ENCODE peak calls at places on chromosomes 5 and 9, in five cellular contexts. Z is upper lobe of left lung, M is K562, F is GM12878, O is HepG2. E is an unnamed sample.

GRCh38 chr5:76733049-76733417 is 17.1 kb downstream of the F2R start:
- ATAC-seq in F (peak), M (no peak), Z (no peak), O (no peak), E (no peak)

GRCh38 chr9:108083796-108084352 is 594.3 kb upstream of the KLF4 start:
- ATAC-seq in M (no peak), O (no peak), Z (peak), F (no peak), E (no peak)

GRCh38 chr5:174837919-174838902 is 113.8 kb downstream of the MSX2 start:
- ATAC-seq in Z (peak), F (no peak), M (no peak), O (no peak), E (peak)

GRCh38 chr9:122819791-122820489 is 8.4 kb downstream of the PDCL start:
- ATAC-seq in M (no peak), O (no peak), Z (no peak), F (no peak), E (no peak)

GRCh38 chr9:94908041-94908563 is 181.6 kb downstream of the AOPEP start:
- ATAC-seq in F (no peak), M (no peak), Z (peak), O (no peak), E (peak)

GRCh38 chr5:149298163-149298562 is 26.5 kb downstream of the AFAP1L1 start:
- ATAC-seq in M (no peak), O (no peak), F (no peak), Z (no peak), E (no peak)

GRCh38 chr9:84075004-84075403 is 94.4 kb downstream of the RMI1 start:
- ATAC-seq in F (no peak), O (no peak), M (no peak), Z (no peak), E (no peak)

GRCh38 chr9:76004526-76004925 is 114.1 kb downstream of the PCSK5 start:
- ATAC-seq in F (no peak), M (no peak), O (no peak), Z (no peak), E (no peak)

GRCh38 chr9:132795511-132796303 is 82.4 kb downstream of the AK8 start:
- ATAC-seq in F (no peak), O (no peak), Z (no peak), M (no peak), E (no peak)

GRCh38 chr5:3050863-3051262 is 299.4 kb upstream of the IRX2 start:
- ATAC-seq in O (no peak), F (no peak), M (no peak), Z (no peak), E (no peak)

GRCh38 chr9:37784291-37784639 is 599 bp downstream of the EXOSC3 start:
- ATAC-seq in O (no peak), F (no peak), M (no peak), Z (no peak), E (no peak)

GRCh38 chr9:69181908-69182353 is 7.9 kb downstream of the TJP2 start:
- ATAC-seq in M (no peak), F (peak), O (no peak), Z (peak), E (peak)

GRCh38 chr5:111063709-111064322 is 7.7 kb upstream of the TSLP start:
- ATAC-seq in F (peak), O (peak), M (peak), Z (no peak), E (no peak)

GRCh38 chr9:84858373-84858772 is 188.8 kb downstream of the NTRK2 start:
- ATAC-seq in F (no peak), O (no peak), M (no peak), Z (peak), E (no peak)

GRCh38 chr5:15752886-15753285 is 252.9 kb downstream of the FBXL7 start:
- ATAC-seq in F (no peak), M (no peak), Z (peak), O (no peak), E (no peak)

GRCh38 chr9:5846501-5846921 is 13.6 kb upstream of the ERMP1 start:
- ATAC-seq in O (no peak), Z (no peak), F (no peak), M (no peak), E (no peak)

GRCh38 chr5:37716405-37716804 is 123.4 kb downstream of the GDNF start:
- ATAC-seq in F (no peak), O (no peak), Z (no peak), M (no peak), E (no peak)

GRCh38 chr9:129322022-129322621 is 144.1 kb upstream of the IER5L start:
- ATAC-seq in M (no peak), Z (no peak), O (no peak), F (no peak), E (no peak)

GRCh38 chr5:124034963-124035362 is 523.0 kb downstream of the CSNK1G3 start:
- ATAC-seq in F (peak), O (no peak), Z (no peak), M (no peak), E (no peak)

GRCh38 chr5:142677212-142677611 is 8.7 kb downstream of the FGF1 start:
- ATAC-seq in Z (no peak), F (no peak), M (no peak), O (no peak), E (no peak)

GRCh38 chr5:169080352-169080938 is 220.5 kb downstream of the SLIT3 start:
- ATAC-seq in Z (no peak), O (no peak), F (no peak), M (no peak), E (no peak)

GRCh38 chr9:2465921-2466460 is 155.6 kb upstream of the VLDLR start:
- ATAC-seq in O (peak), M (no peak), Z (no peak), F (peak), E (no peak)

GRCh38 chr9:124450241-124450924 is at the start of gene ADGRD2:
- ATAC-seq in Z (peak), M (peak), O (peak), F (peak), E (no peak)

GRCh38 chr5:128118214-128118613 is 34.6 kb downstream of the SLC12A2 start:
- ATAC-seq in O (no peak), Z (no peak), F (no peak), M (no peak), E (no peak)

GRCh38 chr9:9874270-9874669 is 738.5 kb downstream of the PTPRD start:
- ATAC-seq in M (no peak), Z (no peak), O (no peak), F (no peak), E (no peak)

GRCh38 chr5:134577796-134578577 is 52.5 kb downstream of the JADE2 start:
- ATAC-seq in Z (peak), M (peak), F (peak), O (peak), E (peak)

DNA sequence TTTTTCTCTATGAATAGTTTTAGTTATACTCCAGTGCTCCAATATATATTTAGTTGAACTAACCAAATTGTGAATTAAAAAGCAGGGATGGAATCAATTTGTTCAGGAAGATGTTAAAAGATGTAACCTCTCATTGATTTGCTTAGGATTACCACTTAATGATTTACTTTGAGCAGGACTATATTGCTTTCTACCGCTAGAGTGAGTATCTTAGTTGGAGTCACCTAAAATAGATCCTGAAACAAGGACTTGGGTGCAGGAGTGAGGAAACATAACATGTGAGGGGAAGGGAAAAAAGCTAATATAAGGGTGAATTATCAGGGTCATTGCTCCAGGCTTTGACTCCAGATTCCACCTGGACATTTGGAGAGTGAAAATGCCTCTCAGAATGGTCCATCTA is 2277.4 kb upstream of the C9orf72 start:
- ATAC-seq in F (no peak), O (peak), M (no peak), Z (no peak), E (no peak)
- TF ChIP-seq CTCF in F (no peak), O (peak), M (no peak), Z (no peak), E (no peak)

GRCh38 chr9:93110400-93110855 is 14.4 kb downstream of the CARD19 start:
- ATAC-seq in O (no peak), Z (no peak), F (no peak), M (no peak), E (no peak)
- H3K27ac ChIP-seq in O (no peak), Z (no peak), F (no peak), M (no peak), E (no peak)

GRCh38 chr5:50343715-50344114 is 97.4 kb downstream of the EMB start:
- ATAC-seq in M (no peak), Z (no peak), O (no peak), F (no peak), E (no peak)

GRCh38 chr5:50340757-50341156 is 100.3 kb downstream of the EMB start:
- ATAC-seq in M (no peak), O (no peak), Z (no peak), F (no peak), E (no peak)
- TF ChIP-seq EP300 in M (no peak), O (no peak), Z (no peak), F (no peak), E (no peak)

DNA sequence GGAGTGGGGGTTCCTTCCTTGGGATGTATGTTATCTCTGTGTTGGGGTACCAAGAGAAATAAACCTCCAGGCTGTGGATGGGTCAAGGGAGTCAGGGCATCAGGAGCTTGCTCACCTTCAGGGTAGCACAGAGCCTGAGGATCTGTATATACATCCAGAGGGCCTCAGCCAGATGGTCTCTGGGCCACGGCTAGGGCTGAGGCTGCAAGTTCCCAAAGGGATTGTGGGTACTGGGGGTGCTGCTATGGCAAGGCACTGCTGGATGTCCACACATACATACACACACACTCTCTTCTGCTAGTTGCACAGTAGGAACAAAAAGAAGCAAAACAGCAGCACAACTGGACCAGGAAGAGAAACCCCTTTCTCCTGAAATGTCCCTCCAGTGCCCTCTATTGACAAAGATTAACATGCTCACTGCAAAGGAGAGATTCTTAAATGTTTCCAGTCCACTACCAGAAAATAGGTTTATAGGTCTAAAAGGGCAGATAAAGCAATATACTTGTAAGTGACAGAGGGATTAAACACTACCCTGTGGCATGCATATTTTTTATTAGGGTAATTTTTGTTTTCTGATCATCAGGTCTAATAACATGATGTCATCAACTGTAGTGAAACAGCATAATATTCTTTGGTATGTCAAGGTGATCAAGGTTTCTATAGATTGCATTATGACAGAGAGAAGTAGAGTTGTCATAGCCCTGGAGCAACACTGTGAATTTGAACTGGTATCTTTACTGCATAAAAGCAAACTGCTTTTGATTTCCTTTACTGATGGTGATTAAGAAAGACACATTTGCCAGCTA is 56.3 kb upstream of the KCNN2 start:
- ATAC-seq in M (no peak), F (peak), Z (no peak), O (peak), E (no peak)
- TF ChIP-seq CTCF in M (no peak), F (peak), Z (no peak), O (peak), E (peak)

GRCh38 chr9:35162605-35163315 is 951 bp downstream of the UNC13B start:
- ATAC-seq in Z (no peak), M (peak), O (no peak), F (no peak), E (no peak)

GRCh38 chr9:35164711-35165110 is 2.9 kb downstream of the UNC13B start:
- ATAC-seq in O (no peak), M (no peak), Z (no peak), F (no peak), E (no peak)

GRCh38 chr9:35161713-35162604 is at the start of gene UNC13B:
- ATAC-seq in O (peak), F (peak), Z (peak), M (peak), E (peak)

GRCh38 chr9:35158501-35159280 is 3.1 kb upstream of the UNC13B start:
- ATAC-seq in M (no peak), F (no peak), Z (no peak), O (no peak), E (no peak)

DNA sequence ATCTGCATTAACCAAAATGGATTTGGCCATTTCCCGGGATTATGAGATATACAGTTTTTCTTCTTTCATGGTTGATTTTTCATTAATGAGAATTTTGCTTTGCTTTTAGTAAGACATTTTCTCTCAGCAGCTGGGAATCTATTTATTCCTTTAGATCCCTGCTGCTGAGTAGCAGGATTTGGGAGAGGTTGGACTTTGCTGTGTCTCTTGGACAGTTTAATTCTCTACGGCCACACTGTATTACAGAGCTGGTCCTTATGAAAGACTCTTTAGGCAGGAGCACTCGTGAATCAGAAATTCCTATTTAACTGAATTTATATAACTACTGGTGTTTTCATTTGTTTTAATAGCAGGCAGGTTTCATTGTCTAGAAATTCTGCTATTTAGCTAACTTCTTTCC is 1.6 kb downstream of the UNC13B start:
- ATAC-seq in M (no peak), O (no peak), Z (no peak), F (no peak), E (no peak)
- H3K27ac ChIP-seq in M (no peak), O (peak), Z (no peak), F (no peak), E (peak)

DNA sequence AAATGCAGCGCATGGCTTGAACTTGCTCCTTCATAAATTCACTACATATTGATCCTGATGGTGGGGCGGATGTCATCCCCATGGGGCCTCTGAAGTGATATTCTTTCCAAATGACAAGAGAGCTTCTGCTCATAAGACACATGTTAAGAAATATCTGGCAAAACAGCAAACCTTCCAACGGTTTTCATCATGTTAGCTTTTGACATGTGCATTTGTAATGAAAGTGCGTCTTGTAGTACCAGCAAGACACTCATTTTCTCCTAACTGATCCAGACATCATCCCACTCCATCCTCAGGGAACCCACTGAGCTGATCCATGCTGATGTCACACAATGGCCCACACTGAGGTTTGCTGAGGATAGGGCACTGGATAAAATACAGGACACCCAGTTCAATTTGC is 45.6 kb downstream of the SEMA5A start:
- ATAC-seq in O (no peak), F (no peak), Z (no peak), M (no peak), E (no peak)
- TF ChIP-seq EP300 in O (no peak), F (no peak), Z (no peak), M (no peak), E (no peak)

DNA sequence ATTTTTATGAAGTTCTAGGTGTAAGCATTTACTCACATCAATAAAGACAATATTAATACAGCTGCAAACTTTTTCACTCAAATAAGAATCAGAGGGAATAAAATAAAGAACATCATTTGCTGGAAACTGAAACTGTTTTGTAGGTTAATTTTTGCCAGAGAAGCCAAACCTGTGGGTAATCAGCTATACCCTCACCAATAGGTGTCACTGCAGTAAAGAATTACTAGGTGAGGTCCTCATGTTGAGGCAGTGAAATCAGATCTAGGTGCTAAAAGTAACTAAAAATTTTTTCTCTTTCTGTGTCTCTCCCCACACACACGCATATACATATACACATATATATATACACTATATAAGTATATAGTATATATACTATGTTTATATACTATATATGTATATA is 1016.3 kb upstream of the SEMA6A start:
- ATAC-seq in M (no peak), Z (no peak), F (peak), O (peak), E (no peak)
- TF ChIP-seq CTCF in M (no peak), Z (no peak), F (peak), O (peak), E (peak)

GRCh38 chr9:98306384-98307145 is 51.1 kb upstream of the TBC1D2 start:
- ATAC-seq in O (no peak), F (no peak), M (no peak), Z (no peak), E (no peak)

GRCh38 chr9:98303556-98304125 is 48.2 kb upstream of the TBC1D2 start:
- ATAC-seq in Z (no peak), M (no peak), F (no peak), O (no peak), E (no peak)

GRCh38 chr9:98302938-98303337 is 47.5 kb upstream of the TBC1D2 start:
- ATAC-seq in O (peak), F (no peak), M (peak), Z (no peak), E (no peak)

GRCh38 chr9:98302150-98302549 is 46.7 kb upstream of the TBC1D2 start:
- ATAC-seq in Z (no peak), O (no peak), M (no peak), F (no peak), E (no peak)

DNA sequence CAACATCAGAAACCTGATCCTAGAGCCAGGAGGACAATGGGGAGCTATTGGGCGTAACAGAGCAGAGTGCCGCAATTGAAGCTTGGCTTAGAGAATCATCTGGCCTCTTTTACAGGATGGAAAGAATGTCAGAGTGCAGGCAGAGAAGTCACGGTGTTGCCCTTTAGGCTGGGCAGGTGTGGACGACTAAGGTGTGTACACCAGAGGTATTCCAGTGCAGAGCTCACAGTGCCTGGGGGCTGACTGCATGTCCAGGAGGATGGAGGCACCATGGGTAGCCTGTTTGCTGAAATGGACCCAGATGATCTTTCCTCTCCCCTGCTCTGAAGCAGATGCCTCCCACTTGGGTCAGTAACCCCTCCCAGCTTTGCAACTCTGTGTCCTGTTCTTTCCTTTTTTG is 48.9 kb upstream of the TBC1D2 start:
- ATAC-seq in F (no peak), M (no peak), O (no peak), Z (no peak), E (no peak)
- H3K27ac ChIP-seq in F (no peak), M (no peak), O (no peak), Z (no peak), E (no peak)

E was measured in gastroesophageal sphincter.